ENCODE peak calls at places on chromosomes 11 and 22, in four cellular contexts. One of them, this sample, is unnamed.

GRCh38 chr11:85884581-85885021 is 29.4 kb downstream of the CCDC83 start:
- DNase-seq in CD8-positive, alpha-beta T cell: no peak
- DNase-seq in stomach: no peak
- DNase-seq in spleen: no peak
- DNase-seq in this sample: peak; percentile 20

GRCh38 chr22:42431401-42432019 is 693 bp downstream of the NFAM1 start:
- DNase-seq in stomach: no peak
- DNase-seq in CD8-positive, alpha-beta T cell: no peak
- DNase-seq in spleen: no peak
- DNase-seq in this sample: no peak

GRCh38 chr22:27045103-27045940 is 387.9 kb downstream of the MIAT start:
- DNase-seq in stomach: no peak
- DNase-seq in CD8-positive, alpha-beta T cell: no peak
- DNase-seq in spleen: no peak
- DNase-seq in this sample: peak; percentile 65

GRCh38 chr11:4455439-4455838 is 6.3 kb downstream of the OR52K2 start:
- DNase-seq in CD8-positive, alpha-beta T cell: no peak
- DNase-seq in stomach: no peak
- DNase-seq in spleen: no peak
- DNase-seq in this sample: no peak

GRCh38 chr11:833114-833791 is 501 bp downstream of the CD151 start:
- DNase-seq in spleen: peak; percentile 89
- DNase-seq in stomach: peak; percentile 69
- DNase-seq in CD8-positive, alpha-beta T cell: no peak
- DNase-seq in this sample: no peak

GRCh38 chr22:41070665-41071331 is 21.6 kb upstream of the EP300 start:
- DNase-seq in CD8-positive, alpha-beta T cell: no peak
- DNase-seq in spleen: no peak
- DNase-seq in stomach: no peak
- DNase-seq in this sample: no peak

GRCh38 chr11:67665537-67666302 is 8.7 kb downstream of the ALDH3B2 start:
- DNase-seq in spleen: no peak
- DNase-seq in stomach: peak; percentile 78
- DNase-seq in CD8-positive, alpha-beta T cell: peak; percentile 38
- DNase-seq in this sample: no peak

GRCh38 chr22:20996031-20996410 is 5.9 kb downstream of the THAP7 start:
- DNase-seq in CD8-positive, alpha-beta T cell: no peak
- DNase-seq in spleen: no peak
- DNase-seq in stomach: no peak
- DNase-seq in this sample: no peak

GRCh38 chr22:19407649-19408606 is 23.6 kb downstream of the HIRA start:
- DNase-seq in stomach: peak; percentile 73
- DNase-seq in CD8-positive, alpha-beta T cell: no peak
- DNase-seq in spleen: no peak
- DNase-seq in this sample: no peak

GRCh38 chr11:128726464-128727139 is 32.7 kb downstream of the FLI1 start:
- DNase-seq in spleen: peak; percentile 89
- DNase-seq in stomach: no peak
- DNase-seq in CD8-positive, alpha-beta T cell: peak; percentile 78
- DNase-seq in this sample: no peak

GRCh38 chr11:35404397-35404775 is 15.0 kb downstream of the SLC1A2 start:
- DNase-seq in spleen: no peak
- DNase-seq in CD8-positive, alpha-beta T cell: no peak
- DNase-seq in stomach: peak; percentile 74
- DNase-seq in this sample: no peak

GRCh38 chr11:17353228-17354021 is 1.8 kb downstream of the NCR3LG1 start:
- DNase-seq in spleen: peak; percentile 88
- DNase-seq in stomach: peak; percentile 73
- DNase-seq in CD8-positive, alpha-beta T cell: peak; percentile 59
- DNase-seq in this sample: peak; percentile 70

GRCh38 chr11:30244255-30244654 is 13.4 kb downstream of the FSHB start:
- DNase-seq in spleen: no peak
- DNase-seq in stomach: no peak
- DNase-seq in CD8-positive, alpha-beta T cell: no peak
- DNase-seq in this sample: peak; percentile 55

GRCh38 chr11:100557830-100558611 is 129.1 kb upstream of the ARHGAP42 start:
- DNase-seq in CD8-positive, alpha-beta T cell: no peak
- DNase-seq in spleen: no peak
- DNase-seq in stomach: no peak
- DNase-seq in this sample: peak; percentile 16

GRCh38 chr11:118148877-118149276 is 3.7 kb downstream of the SCN4B start:
- DNase-seq in spleen: no peak
- DNase-seq in stomach: no peak
- DNase-seq in CD8-positive, alpha-beta T cell: no peak
- DNase-seq in this sample: no peak

GRCh38 chr22:42528591-42529307 is 9.2 kb upstream of the RRP7A start:
- DNase-seq in spleen: no peak
- DNase-seq in CD8-positive, alpha-beta T cell: no peak
- DNase-seq in stomach: no peak
- DNase-seq in this sample: no peak

GRCh38 chr11:128745296-128746183 is 51.7 kb downstream of the FLI1 start:
- DNase-seq in stomach: no peak
- DNase-seq in spleen: no peak
- DNase-seq in CD8-positive, alpha-beta T cell: no peak
- DNase-seq in this sample: no peak

GRCh38 chr11:73951797-73952196 is 971 bp downstream of the DNAJB13 start:
- DNase-seq in stomach: no peak
- DNase-seq in spleen: no peak
- DNase-seq in CD8-positive, alpha-beta T cell: no peak
- DNase-seq in this sample: no peak

GRCh38 chr11:3962406-3962840 is 107.0 kb downstream of the STIM1 start:
- DNase-seq in stomach: no peak
- DNase-seq in CD8-positive, alpha-beta T cell: no peak
- DNase-seq in spleen: no peak
- DNase-seq in this sample: peak; percentile 68

GRCh38 chr11:65643971-65644370 is 6.1 kb downstream of the SIPA1 start:
- DNase-seq in spleen: no peak
- DNase-seq in CD8-positive, alpha-beta T cell: no peak
- DNase-seq in stomach: no peak
- DNase-seq in this sample: no peak

GRCh38 chr11:58958500-58958899 is 19.2 kb downstream of the GLYATL1 start:
- DNase-seq in CD8-positive, alpha-beta T cell: no peak
- DNase-seq in stomach: peak; percentile 57
- DNase-seq in spleen: peak; percentile 75
- DNase-seq in this sample: no peak

GRCh38 chr11:61967924-61968757 is 707 bp upstream of the FTH1 start:
- DNase-seq in CD8-positive, alpha-beta T cell: peak; percentile 71
- DNase-seq in stomach: peak; percentile 49
- DNase-seq in spleen: peak; percentile 91
- DNase-seq in this sample: no peak

GRCh38 chr11:79762271-79762935 is 321.6 kb upstream of the TENM4 start:
- DNase-seq in spleen: no peak
- DNase-seq in stomach: no peak
- DNase-seq in CD8-positive, alpha-beta T cell: no peak
- DNase-seq in this sample: peak; percentile 4

GRCh38 chr11:12087075-12087775 is 23.2 kb upstream of the MICAL2 start:
- DNase-seq in CD8-positive, alpha-beta T cell: peak; percentile 68
- DNase-seq in stomach: no peak
- DNase-seq in spleen: peak; percentile 79
- DNase-seq in this sample: peak; percentile 66

GRCh38 chr11:59053387-59053786 is 32.7 kb upstream of the GLYATL1B start:
- DNase-seq in stomach: peak; percentile 70
- DNase-seq in spleen: peak; percentile 90
- DNase-seq in CD8-positive, alpha-beta T cell: peak; percentile 84
- DNase-seq in this sample: peak; percentile 76

DNA sequence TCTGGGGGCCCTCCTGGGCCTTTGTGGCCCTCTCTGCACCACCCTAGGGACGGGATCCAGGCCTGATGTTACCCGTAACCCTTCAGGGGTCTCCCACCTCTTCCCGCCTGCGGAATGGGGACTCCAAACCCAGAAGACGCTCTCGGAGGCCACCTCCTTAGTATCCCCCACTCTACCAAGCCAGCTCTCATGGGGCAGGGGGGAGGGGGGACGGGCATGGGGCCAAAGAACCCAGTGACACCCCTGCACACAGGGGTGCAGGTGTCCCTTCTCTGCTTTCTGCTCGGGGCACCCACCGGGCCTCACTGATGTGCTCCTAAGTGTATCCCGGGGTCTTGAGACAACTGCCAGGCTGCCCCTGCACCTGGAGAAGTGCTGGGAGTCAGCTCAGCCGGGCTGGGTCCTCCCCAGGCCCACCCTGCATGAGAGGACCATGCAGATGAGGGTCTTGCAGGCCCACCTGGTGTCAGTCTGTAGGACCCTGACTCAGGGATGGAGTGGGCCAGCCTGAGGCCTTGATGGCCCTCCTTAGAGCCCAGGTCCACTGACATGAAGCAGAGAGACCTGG is 176.9 kb downstream of the IGLL1 start:
- DNase-seq in stomach: no peak
- DNase-seq in CD8-positive, alpha-beta T cell: no peak
- DNase-seq in spleen: peak; percentile 62
- DNase-seq in this sample: no peak
- H3K4me3 ChIP-seq in stomach: no peak overlapping the region
- H3K4me3 ChIP-seq in CD8-positive, alpha-beta T cell: no peak overlapping the region
- H3K4me3 ChIP-seq in spleen: no peak overlapping the region
- H3K4me3 ChIP-seq in this sample: no peak overlapping the region

GRCh38 chr11:123653405-123653996 is 923 bp downstream of the SCN3B start:
- DNase-seq in spleen: no peak
- DNase-seq in CD8-positive, alpha-beta T cell: no peak
- DNase-seq in stomach: no peak
- DNase-seq in this sample: no peak
- TF ChIP-seq CTCF in spleen: no peak
- TF ChIP-seq CTCF in CD8-positive, alpha-beta T cell: no peak
- TF ChIP-seq CTCF in stomach: no peak
- TF ChIP-seq CTCF in this sample: peak; percentile 36

DNA sequence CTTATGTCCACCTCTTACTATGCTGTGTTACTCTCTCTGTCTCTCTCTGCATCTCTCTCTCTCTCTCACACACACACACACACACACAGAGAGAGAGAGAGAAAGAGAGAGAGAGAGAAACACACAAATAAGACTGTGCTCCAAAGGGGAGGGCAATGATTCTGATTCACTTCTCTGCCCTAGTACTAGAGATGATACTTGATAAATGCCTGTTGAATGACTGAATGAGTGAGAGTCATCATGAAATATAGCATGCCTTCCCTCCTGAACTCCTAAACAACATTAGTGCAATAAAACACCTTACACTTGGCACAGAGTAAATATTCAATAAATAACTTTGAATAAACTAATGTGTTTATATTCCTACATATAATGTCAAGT is 511.2 kb upstream of the RAG2 start:
- DNase-seq in spleen: no peak
- DNase-seq in stomach: no peak
- DNase-seq in CD8-positive, alpha-beta T cell: no peak
- DNase-seq in this sample: no peak
- H3K4me3 ChIP-seq in spleen: no peak overlapping the region
- H3K4me3 ChIP-seq in stomach: no peak overlapping the region
- H3K4me3 ChIP-seq in CD8-positive, alpha-beta T cell: no peak overlapping the region
- H3K4me3 ChIP-seq in this sample: no peak overlapping the region

GRCh38 chr11:106234794-106235193 is 157.3 kb downstream of the AASDHPPT start:
- DNase-seq in spleen: no peak
- DNase-seq in CD8-positive, alpha-beta T cell: no peak
- DNase-seq in stomach: no peak
- DNase-seq in this sample: no peak

GRCh38 chr11:106233191-106233590 is 155.7 kb downstream of the AASDHPPT start:
- DNase-seq in stomach: no peak
- DNase-seq in spleen: no peak
- DNase-seq in CD8-positive, alpha-beta T cell: no peak
- DNase-seq in this sample: no peak

GRCh38 chr11:106236295-106236694 is 158.8 kb downstream of the AASDHPPT start:
- DNase-seq in spleen: no peak
- DNase-seq in CD8-positive, alpha-beta T cell: no peak
- DNase-seq in stomach: no peak
- DNase-seq in this sample: no peak

GRCh38 chr11:106228996-106229395 is 151.5 kb downstream of the AASDHPPT start:
- DNase-seq in stomach: no peak
- DNase-seq in CD8-positive, alpha-beta T cell: no peak
- DNase-seq in spleen: no peak
- DNase-seq in this sample: peak; percentile 32

DNA sequence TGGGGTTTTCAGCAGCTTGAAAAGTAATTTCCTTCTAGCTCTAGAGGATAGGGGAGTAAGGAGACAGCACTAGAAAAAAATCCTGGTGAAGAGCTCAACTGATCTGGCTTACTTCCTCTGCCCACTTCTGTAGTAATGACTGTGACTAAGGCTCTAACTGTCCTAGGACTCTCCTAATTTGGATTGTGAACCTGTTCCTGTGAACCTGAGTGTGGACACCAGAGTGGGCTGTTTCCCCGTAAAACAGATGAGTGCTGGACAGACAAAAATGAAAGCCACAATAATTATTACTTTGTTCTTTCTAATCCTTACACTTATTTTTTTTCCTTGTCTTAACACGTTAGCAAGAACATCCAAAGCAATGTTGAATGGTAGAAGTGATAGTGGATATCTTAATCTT is 154.1 kb downstream of the AASDHPPT start:
- DNase-seq in stomach: no peak
- DNase-seq in spleen: no peak
- DNase-seq in CD8-positive, alpha-beta T cell: no peak
- DNase-seq in this sample: no peak
- TF ChIP-seq CTCF in stomach: no peak
- TF ChIP-seq CTCF in spleen: no peak
- TF ChIP-seq CTCF in CD8-positive, alpha-beta T cell: no peak
- TF ChIP-seq CTCF in this sample: peak; percentile 38

GRCh38 chr11:92653448-92653847 is 316.0 kb upstream of the MTNR1B start:
- DNase-seq in spleen: no peak
- DNase-seq in CD8-positive, alpha-beta T cell: no peak
- DNase-seq in stomach: no peak
- DNase-seq in this sample: no peak

GRCh38 chr11:92651159-92651558 is 318.3 kb upstream of the MTNR1B start:
- DNase-seq in spleen: no peak
- DNase-seq in stomach: no peak
- DNase-seq in CD8-positive, alpha-beta T cell: no peak
- DNase-seq in this sample: no peak
- H3K4me3 ChIP-seq in spleen: no peak overlapping the region
- H3K4me3 ChIP-seq in stomach: no peak overlapping the region
- H3K4me3 ChIP-seq in CD8-positive, alpha-beta T cell: no peak overlapping the region
- H3K4me3 ChIP-seq in this sample: no peak overlapping the region

GRCh38 chr11:93770160-93770559 is 13.9 kb upstream of the MED17 start:
- DNase-seq in spleen: no peak
- DNase-seq in stomach: no peak
- DNase-seq in CD8-positive, alpha-beta T cell: no peak
- DNase-seq in this sample: no peak

GRCh38 chr11:93773601-93774200 is 10.4 kb upstream of the MED17 start:
- DNase-seq in stomach: no peak
- DNase-seq in spleen: no peak
- DNase-seq in CD8-positive, alpha-beta T cell: no peak
- DNase-seq in this sample: no peak

GRCh38 chr11:93773045-93773477 is 11.0 kb upstream of the MED17 start:
- DNase-seq in CD8-positive, alpha-beta T cell: no peak
- DNase-seq in spleen: no peak
- DNase-seq in stomach: no peak
- DNase-seq in this sample: no peak

GRCh38 chr11:93772123-93772522 is 12.0 kb upstream of the MED17 start:
- DNase-seq in stomach: no peak
- DNase-seq in spleen: no peak
- DNase-seq in CD8-positive, alpha-beta T cell: no peak
- DNase-seq in this sample: no peak

DNA sequence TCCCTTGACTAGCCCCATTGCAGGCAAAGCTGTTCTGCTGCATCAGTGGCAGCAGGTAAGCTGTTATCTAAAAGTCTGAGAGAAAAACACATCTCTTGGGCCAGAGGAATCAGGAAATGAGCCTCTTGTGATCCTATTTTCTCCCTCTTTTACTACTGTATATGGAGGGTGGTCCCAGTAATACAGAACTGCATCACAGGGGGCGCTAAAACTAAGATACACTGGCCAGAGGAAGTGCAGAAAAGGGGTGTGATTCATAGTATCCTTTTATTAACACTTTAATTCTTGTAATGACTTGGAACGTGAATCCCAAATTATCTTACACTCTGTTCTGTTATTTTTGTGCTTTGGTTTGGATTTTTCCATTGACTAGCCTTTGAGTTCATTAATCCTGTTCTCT is 8.8 kb upstream of the MED17 start:
- DNase-seq in CD8-positive, alpha-beta T cell: no peak
- DNase-seq in stomach: no peak
- DNase-seq in spleen: no peak
- DNase-seq in this sample: peak; percentile 32
- TF ChIP-seq CTCF in CD8-positive, alpha-beta T cell: no peak
- TF ChIP-seq CTCF in stomach: no peak
- TF ChIP-seq CTCF in spleen: no peak
- TF ChIP-seq CTCF in this sample: peak; percentile 50

This sample was measured in brain microvascular endothelial cell.